ENCODE peak calls at places on chromosome 3, in seven cellular contexts. C is AG08396; E is AG08395; M is A172; R is HEK293T; A is Karpas-422; Z is stimulated activated CD4-positive, alpha-beta T cell treated with anti-CD3 and anti-CD28 coated beads, Interleukin-12 subunit alpha, Interleukin-12 subunit beta, amount 100 ng/mL, for 4 hours. L is an unnamed sample.

GRCh38 chr3:8345396-8345795 is 156.2 kb upstream of the LMCD1 start:
- DNase-seq in C (no peak), M (no peak), Z (no peak), E (no peak), A (no peak), R (no peak), L (no peak)

GRCh38 chr3:151012753-151013152 is 40.2 kb upstream of the CLRN1 start:
- DNase-seq in E (no peak), M (no peak), C (no peak), R (no peak), A (no peak), Z (no peak), L (no peak)

GRCh38 chr3:34229871-34230270 is 431.4 kb downstream of the PDCD6IP start:
- DNase-seq in Z (no peak), E (no peak), C (no peak), R (no peak), A (peak), M (no peak), L (no peak)

GRCh38 chr3:89270201-89270600 is 162.8 kb downstream of the EPHA3 start:
- DNase-seq in Z (no peak), C (no peak), E (no peak), R (no peak), M (no peak), A (no peak), L (no peak)

GRCh38 chr3:54171951-54172350 is 49.6 kb downstream of the CACNA2D3 start:
- DNase-seq in C (no peak), Z (no peak), A (no peak), E (no peak), M (no peak), R (no peak), L (no peak)

GRCh38 chr3:183303725-183304124 is 50.7 kb downstream of the B3GNT5 start:
- DNase-seq in A (no peak), E (no peak), M (no peak), Z (no peak), C (no peak), R (no peak), L (no peak)

GRCh38 chr3:179304605-179305004 is 18.2 kb upstream of the ZNF639 start:
- DNase-seq in A (no peak), M (no peak), C (no peak), E (no peak), R (no peak), Z (no peak), L (no peak)

GRCh38 chr3:129650256-129650872 is 43.9 kb upstream of the PLXND1 start:
- DNase-seq in A (peak), R (peak), E (peak), C (peak), Z (peak), M (peak), L (peak)

GRCh38 chr3:38313263-38313662 is 31.2 kb downstream of the SLC22A14 start:
- DNase-seq in M (no peak), A (no peak), R (no peak), Z (no peak), E (no peak), C (no peak), L (no peak)

GRCh38 chr3:126555795-126556636 is 2.7 kb downstream of the C3orf22 start:
- DNase-seq in E (no peak), C (no peak), M (no peak), Z (no peak), R (no peak), A (no peak), L (no peak)

GRCh38 chr3:23916152-23916885 is 471 bp downstream of the NKIRAS1 start:
- DNase-seq in C (no peak), Z (no peak), R (no peak), M (no peak), A (peak), E (peak), L (peak)

GRCh38 chr3:98777801-98778220 is 14.7 kb downstream of the ST3GAL6 start:
- DNase-seq in M (peak), Z (no peak), E (peak), C (no peak), A (peak), R (no peak), L (peak)

GRCh38 chr3:123083446-123084124 is 16.8 kb downstream of the PDIA5 start:
- DNase-seq in M (no peak), E (no peak), R (no peak), Z (no peak), A (no peak), C (no peak), L (no peak)

GRCh38 chr3:194711913-194712312 is 26.2 kb downstream of the FAM43A start:
- DNase-seq in R (no peak), Z (no peak), E (peak), A (no peak), C (peak), M (peak), L (peak)

GRCh38 chr3:55203006-55203405 is 275.1 kb upstream of the LRTM1 start:
- DNase-seq in E (peak), C (peak), M (peak), R (no peak), Z (no peak), A (no peak), L (peak)

GRCh38 chr3:123012652-123013051 is 14.9 kb downstream of the SEMA5B start:
- DNase-seq in M (no peak), A (no peak), C (no peak), R (no peak), E (no peak), Z (no peak), L (no peak)

GRCh38 chr3:48655586-48655985 is 7.1 kb downstream of the CELSR3 start:
- DNase-seq in M (no peak), Z (peak), E (no peak), R (no peak), C (no peak), A (peak), L (no peak)

GRCh38 chr3:157816296-157816695 is 289.9 kb downstream of the SHOX2 start:
- DNase-seq in C (no peak), A (no peak), R (no peak), Z (no peak), E (no peak), M (no peak), L (no peak)

GRCh38 chr3:119481079-119481478 is 12.3 kb downstream of the POGLUT1 start:
- DNase-seq in M (no peak), C (peak), Z (no peak), R (no peak), E (peak), A (no peak), L (no peak)

GRCh38 chr3:114404590-114404989 is 110.8 kb downstream of the TIGIT start:
- DNase-seq in C (peak), R (no peak), Z (no peak), M (no peak), E (no peak), A (no peak), L (no peak)

GRCh38 chr3:94011208-94011842 is 17.1 kb downstream of the STX19 start:
- DNase-seq in E (no peak), A (no peak), Z (no peak), C (no peak), M (no peak), R (no peak), L (no peak)

GRCh38 chr3:158160958-158161357 is 51.1 kb downstream of the RSRC1 start:
- DNase-seq in C (peak), M (no peak), A (no peak), E (peak), R (no peak), Z (no peak), L (peak)

GRCh38 chr3:73753985-73754384 is 129.2 kb upstream of the PDZRN3 start:
- DNase-seq in E (no peak), R (no peak), C (no peak), Z (no peak), M (no peak), A (no peak), L (no peak)

GRCh38 chr3:47394867-47395266 is 14.0 kb downstream of the PTPN23 start:
- DNase-seq in A (no peak), E (no peak), R (no peak), M (no peak), C (no peak), Z (no peak), L (peak)

GRCh38 chr3:126149256-126149902 is 31.0 kb downstream of the ALDH1L1 start:
- DNase-seq in E (no peak), A (no peak), C (no peak), R (peak), Z (no peak), M (no peak), L (no peak)

GRCh38 chr3:194293546-194294198 is 57.5 kb downstream of the CPN2 start:
- DNase-seq in M (no peak), R (no peak), C (no peak), Z (no peak), E (no peak), A (no peak), L (no peak)

GRCh38 chr3:12442654-12443501 is 41.4 kb upstream of the TSEN2 start:
- DNase-seq in E (no peak), R (no peak), M (peak), C (no peak), Z (no peak), A (no peak), L (no peak)

GRCh38 chr3:143267984-143268383 is 148.4 kb downstream of the CHST2 start:
- DNase-seq in A (no peak), C (no peak), Z (no peak), E (no peak), M (peak), R (no peak), L (peak)

GRCh38 chr3:66565301-66565700 is 64.5 kb upstream of the LRIG1 start:
- DNase-seq in A (no peak), E (no peak), C (no peak), M (no peak), Z (no peak), R (no peak), L (no peak)

GRCh38 chr3:119586707-119587317 is 7.5 kb downstream of the ADPRH start:
- DNase-seq in Z (no peak), R (no peak), A (no peak), M (no peak), C (no peak), E (no peak), L (peak)

GRCh38 chr3:21435871-21436270 is 315.1 kb downstream of the ZNF385D start:
- DNase-seq in E (peak), A (no peak), C (peak), R (no peak), Z (no peak), M (peak), L (peak)

GRCh38 chr3:128506721-128507120 is 13.7 kb upstream of the GATA2 start:
- DNase-seq in Z (no peak), A (no peak), M (no peak), E (no peak), R (no peak), C (no peak), L (no peak)

GRCh38 chr3:159265705-159266104 is 463.9 kb downstream of the MFSD1 start:
- DNase-seq in A (no peak), R (no peak), M (no peak), C (no peak), Z (no peak), E (no peak), L (no peak)

GRCh38 chr3:4432233-4432632 is 34.8 kb downstream of the SUMF1 start:
- DNase-seq in M (no peak), E (no peak), A (no peak), Z (no peak), C (no peak), R (no peak), L (no peak)

GRCh38 chr3:122938756-122939425 is 88.7 kb downstream of the SEMA5B start:
- DNase-seq in Z (no peak), A (no peak), E (no peak), M (no peak), C (no peak), R (no peak), L (no peak)

GRCh38 chr3:49120438-49121135 is at the start of gene USP19:
- DNase-seq in M (peak), E (peak), A (peak), C (peak), R (peak), Z (peak), L (peak)

GRCh38 chr3:45567730-45568172 is 26.8 kb upstream of the LIMD1 start:
- DNase-seq in A (no peak), M (no peak), R (no peak), Z (no peak), E (no peak), C (no peak), L (no peak)

GRCh38 chr3:197302696-197303341 is 4.4 kb upstream of the DLG1 start:
- DNase-seq in M (peak), R (no peak), A (no peak), E (peak), C (peak), Z (no peak), L (peak)

L was measured in GM03348.